ENCODE peak calls at places on chromosomes 4 and X, in nine cellular contexts. S is endothelial cell; F is effector CD8-positive, alpha-beta T cell; X is fibroblast of gingiva; N is fibroblast of the conjunctiva; T is stimulated activated CD4-positive, alpha-beta T cell treated with anti-CD3 and anti-CD28 coated beads, Interleukin-15, amount 100 ng/mL, for 24 hours; H is activated T-helper 9 cell treated with anti-CD3 and anti-CD28 coated beads, Interleukin-2, amount 50 U/mL, for 16 hours; Q is heart left ventricle; J is frontal cortex. W is an unnamed sample.

GRCh38 chr4:182448281-182449151 is 205.3 kb downstream of the TENM3 start:
- DNase-seq in S (peak; percentile 89), F (no peak), X (peak; percentile 83), N (peak; percentile 76), T (peak; percentile 71), H (no peak), Q (peak; percentile 92), J (peak; percentile 88), W (peak; percentile 91)

GRCh38 chr4:20995591-20995990 is 295.3 kb downstream of the PACRGL start:
- DNase-seq in S (no peak), F (no peak), X (no peak), N (no peak), T (no peak), H (no peak), Q (no peak), J (no peak), W (no peak)

GRCh38 chrX:37976153-37976552 is 30.2 kb upstream of the SYTL5 start:
- DNase-seq in S (no peak), F (no peak), X (no peak), N (no peak), T (no peak), H (no peak), Q (no peak), J (no peak), W (no peak)

GRCh38 chr4:19375405-19375804 is 876.3 kb upstream of the SLIT2 start:
- DNase-seq in S (no peak), F (no peak), X (no peak), N (no peak), T (no peak), H (no peak), Q (no peak), J (no peak), W (no peak)

GRCh38 chr4:136651278-136651667 is 881.0 kb downstream of the PCDH18 start:
- DNase-seq in S (no peak), F (no peak), X (no peak), N (no peak), T (no peak), H (no peak), Q (no peak), J (no peak), W (no peak)

GRCh38 chr4:76651616-76652015 is 216.6 kb downstream of the SHROOM3 start:
- DNase-seq in S (no peak), F (no peak), X (no peak), N (no peak), T (no peak), H (no peak), Q (no peak), J (no peak), W (no peak)

GRCh38 chr4:95547708-95548471 is 883 bp downstream of the UNC5C start:
- DNase-seq in S (peak; percentile 28), F (no peak), X (no peak), N (no peak), T (peak; percentile 11), H (no peak), Q (peak; percentile 71), J (no peak), W (no peak)

GRCh38 chrX:39653656-39654055 is 444.1 kb downstream of the BCOR start:
- DNase-seq in S (no peak), F (no peak), X (no peak), N (no peak), T (no peak), H (no peak), Q (no peak), J (peak; percentile 41), W (no peak)

GRCh38 chr4:16253127-16253960 is 27.1 kb upstream of the TAPT1 start:
- DNase-seq in S (no peak), F (no peak), X (peak; percentile 72), N (peak; percentile 68), T (no peak), H (no peak), Q (no peak), J (no peak), W (no peak)

GRCh38 chr4:82773049-82773448 is 25.5 kb downstream of the SCD5 start:
- DNase-seq in S (no peak), F (no peak), X (no peak), N (no peak), T (no peak), H (no peak), Q (no peak), J (no peak), W (no peak)

GRCh38 chr4:82790060-82790660 is 8.4 kb downstream of the SCD5 start:
- DNase-seq in S (no peak), F (no peak), X (no peak), N (no peak), T (no peak), H (no peak), Q (no peak), J (no peak), W (no peak)

GRCh38 chrX:39957816-39958561 is 139.8 kb downstream of the BCOR start:
- DNase-seq in S (no peak), F (no peak), X (no peak), N (no peak), T (no peak), H (no peak), Q (no peak), J (no peak), W (no peak)

GRCh38 chr4:87270144-87270543 is 49.7 kb upstream of the KLHL8 start:
- DNase-seq in S (peak; percentile 5), F (no peak), X (peak; percentile 43), N (peak; percentile 24), T (no peak), H (no peak), Q (no peak), J (peak; percentile 15), W (peak; percentile 43)

GRCh38 chrX:19627081-19627480 is 111.8 kb upstream of the MAP3K15 start:
- DNase-seq in S (no peak), F (no peak), X (peak; percentile 38), N (no peak), T (no peak), H (no peak), Q (no peak), J (no peak), W (no peak)

GRCh38 chr4:70761276-70761816 is 39.6 kb downstream of the RUFY3 start:
- DNase-seq in S (no peak), F (no peak), X (no peak), N (no peak), T (no peak), H (no peak), Q (no peak), J (no peak), W (no peak)

GRCh38 chrX:110346681-110347080 is 12.0 kb upstream of the RTL9 start:
- DNase-seq in S (peak; percentile 3), F (no peak), X (no peak), N (no peak), T (no peak), H (no peak), Q (peak; percentile 30), J (no peak), W (peak; percentile 10)

GRCh38 chr4:183797445-183798248 is 107.5 kb upstream of the STOX2 start:
- DNase-seq in S (peak; percentile 42), F (no peak), X (peak; percentile 4), N (no peak), T (peak; percentile 41), H (no peak), Q (peak; percentile 70), J (no peak), W (peak; percentile 49)